ENCODE peak calls at places on chromosomes 5 and 9, in ten cellular contexts. S is IMR-90; D is AG04450; T is lower lobe of right lung; P is colonic mucosa; E is CD4-positive, CD25-positive, alpha-beta regulatory T cell; I is dorsolateral prefrontal cortex; Z is cardiac muscle cell; R is CD8-positive, alpha-beta T cell; H is heart left ventricle. U is an unnamed sample.

GRCh38 chr9:116800885-116801284 is 113.8 kb downstream of the TRIM32 start:
- DNase-seq in R (no peak), D (no peak), T (no peak), Z (peak), S (no peak), H (no peak), P (no peak), I (peak), E (no peak), U (no peak)

GRCh38 chr5:107213025-107213424 is 457.7 kb downstream of the EFNA5 start:
- DNase-seq in P (no peak), I (no peak), T (no peak), Z (no peak), S (no peak), D (no peak), R (no peak), E (no peak), H (no peak), U (no peak)

GRCh38 chr9:33143241-33143642 is 23.9 kb downstream of the B4GALT1 start:
- DNase-seq in D (no peak), E (peak), I (no peak), H (no peak), S (peak), R (no peak), T (peak), P (no peak), Z (peak), U (no peak)

GRCh38 chr9:131621551-131622321 is 76.4 kb downstream of the PRRT1B start:
- DNase-seq in I (no peak), R (peak), Z (no peak), P (no peak), H (peak), E (no peak), D (no peak), S (no peak), T (peak), U (no peak)

GRCh38 chr9:124202447-124202971 is 55.2 kb upstream of the NEK6 start:
- DNase-seq in T (peak), P (peak), D (no peak), R (peak), H (peak), Z (peak), I (no peak), S (peak), E (peak), U (peak)

GRCh38 chr5:126561908-126562307 is 33.1 kb downstream of the ALDH7A1 start:
- DNase-seq in I (no peak), T (no peak), D (no peak), S (peak), H (no peak), E (no peak), R (no peak), Z (no peak), P (no peak), U (no peak)

GRCh38 chr9:96436456-96437126 is 13.4 kb upstream of the HABP4 start:
- DNase-seq in D (no peak), T (no peak), R (no peak), E (no peak), H (no peak), S (no peak), P (no peak), Z (no peak), I (no peak), U (no peak)

GRCh38 chr5:66546541-66546940 is 49.7 kb upstream of the MAST4 start:
- DNase-seq in P (no peak), D (no peak), E (no peak), I (no peak), R (no peak), T (no peak), Z (no peak), S (no peak), H (no peak), U (no peak)

GRCh38 chr5:14121552-14121951 is 21.6 kb upstream of the TRIO start:
- DNase-seq in T (no peak), H (no peak), P (no peak), S (no peak), Z (no peak), E (no peak), D (no peak), R (no peak), I (no peak), U (no peak)

GRCh38 chr5:157732130-157732783 is 1.0 kb downstream of the THG1L start:
- DNase-seq in Z (no peak), E (no peak), I (no peak), P (no peak), T (no peak), D (no peak), H (no peak), S (no peak), R (no peak), U (no peak)
- H3K4me3 ChIP-seq in Z (no peak), E (peak), I (peak), P (peak), T (peak), D (peak), H (no peak), S (no peak), R (no peak), U (no peak)

GRCh38 chr9:115687356-115687755 is 466.2 kb upstream of the PAPPA start:
- DNase-seq in D (no peak), H (no peak), E (no peak), P (no peak), S (no peak), I (no peak), R (no peak), Z (no peak), T (no peak), U (no peak)
- H3K4me3 ChIP-seq in D (no peak), H (no peak), E (no peak), P (no peak), S (no peak), I (no peak), R (no peak), Z (no peak), T (no peak), U (no peak)

GRCh38 chr9:79812507-79813261 is 240.9 kb downstream of the TLE4 start:
- DNase-seq in Z (no peak), H (no peak), S (no peak), R (no peak), T (no peak), D (no peak), P (no peak), E (peak), I (no peak), U (no peak)
- H3K4me3 ChIP-seq in Z (no peak), H (no peak), S (no peak), R (peak), T (no peak), D (no peak), P (no peak), E (peak), I (no peak), U (no peak)

GRCh38 chr9:561430-561829 is 280.1 kb upstream of the DMRT1 start:
- DNase-seq in R (no peak), D (no peak), P (no peak), H (no peak), S (no peak), E (no peak), I (no peak), Z (peak), T (no peak), U (no peak)
- H3K4me3 ChIP-seq in R (no peak), D (no peak), P (no peak), H (no peak), S (no peak), E (no peak), I (no peak), Z (no peak), T (no peak), U (no peak)

GRCh38 chr9:110256392-110257096 is at the start of gene TXN:
- DNase-seq in Z (peak), R (peak), H (peak), I (peak), D (peak), S (peak), T (peak), P (peak), E (peak), U (peak)
- H3K4me3 ChIP-seq in Z (peak), R (peak), H (peak), I (peak), D (peak), S (peak), T (peak), P (peak), E (peak), U (peak)